ENCODE peak calls at places on chromosomes 1 and 21, in ten cellular contexts. G is transverse colon, U is spleen, R is K562, L is H1, Z is suprapubic skin, C is breast epithelium, D is GM23338, H is prostate gland, Q is Panc1. T is an unnamed sample. For H3K4me1, the result is how much of the 10 kb centered on the place peaks cover.

GRCh38 chr21:36073181-36073580 is 3.4 kb downstream of the CBR1 start:
- DNase-seq in G (no peak), U (no peak), R (no peak), L (no peak), Z (no peak), C (no peak), D (no peak), H (peak), Q (no peak), T (no peak)

GRCh38 chr1:89721351-89721750 is 88.4 kb downstream of the LRRC8C start:
- DNase-seq in G (no peak), U (no peak), R (no peak), L (no peak), Z (no peak), C (no peak), D (no peak), H (no peak), Q (no peak), T (no peak)

GRCh38 chr1:221824025-221824424 is 82.1 kb upstream of the DUSP10 start:
- DNase-seq in G (no peak), U (no peak), R (no peak), L (no peak), Z (no peak), C (no peak), D (no peak), H (no peak), Q (no peak), T (no peak)

GRCh38 chr1:113812661-113813135 is 422 bp upstream of the RSBN1 start:
- DNase-seq in G (no peak), U (peak), R (peak), L (no peak), Z (no peak), C (no peak), D (peak), H (no peak), Q (no peak), T (no peak)

GRCh38 chr1:99490031-99490430 is 155.9 kb upstream of the PALMD start:
- DNase-seq in G (no peak), U (no peak), R (no peak), L (no peak), Z (no peak), C (no peak), D (no peak), H (no peak), Q (no peak), T (no peak)

GRCh38 chr1:15799928-15800835 is 7.3 kb downstream of the UQCRHL start:
- DNase-seq in G (peak), U (no peak), R (peak), L (peak), Z (peak), C (peak), D (peak), H (peak), Q (peak), T (peak)

GRCh38 chr21:14548751-14549150 is 2.6 kb upstream of the SAMSN1 start:
- DNase-seq in G (no peak), U (no peak), R (no peak), L (no peak), Z (no peak), C (no peak), D (no peak), H (no peak), Q (no peak), T (no peak)

GRCh38 chr1:106768501-106768900 is 288.0 kb upstream of the PRMT6 start:
- DNase-seq in G (no peak), U (no peak), R (no peak), L (no peak), Z (no peak), C (no peak), D (no peak), H (no peak), Q (no peak), T (no peak)

GRCh38 chr21:33230518-33231324 is 983 bp downstream of the IFNAR2 start:
- DNase-seq in G (peak), U (peak), R (peak), L (no peak), Z (peak), C (peak), D (peak), H (peak), Q (no peak), T (peak)

GRCh38 chr1:215007880-215008279 is 74.7 kb upstream of the KCNK2 start:
- DNase-seq in G (no peak), U (no peak), R (no peak), L (no peak), Z (no peak), C (no peak), D (no peak), H (no peak), Q (no peak), T (no peak)

GRCh38 chr1:27517907-27518718 is 28.1 kb upstream of the WASF2 start:
- DNase-seq in G (peak), U (no peak), R (peak), L (no peak), Z (no peak), C (no peak), D (no peak), H (no peak), Q (no peak), T (no peak)

GRCh38 chr21:35737899-35738341 is 322.4 kb downstream of the SETD4 start:
- DNase-seq in G (no peak), U (no peak), R (no peak), L (no peak), Z (no peak), C (no peak), D (no peak), H (no peak), Q (no peak), T (peak)

GRCh38 chr1:29521846-29522580 is 285.7 kb downstream of the PTPRU start:
- DNase-seq in G (no peak), U (peak), R (no peak), L (peak), Z (peak), C (no peak), D (no peak), H (no peak), Q (no peak), T (peak)

GRCh38 chr21:29376556-29376955 is 77.8 kb downstream of the BACH1 start:
- DNase-seq in G (peak), U (peak), R (peak), L (peak), Z (no peak), C (no peak), D (peak), H (no peak), Q (no peak), T (peak)

GRCh38 chr1:201535046-201535777 is 3.7 kb upstream of the NAV1 start:
- DNase-seq in G (no peak), U (no peak), R (no peak), L (no peak), Z (no peak), C (no peak), D (no peak), H (no peak), Q (no peak), T (no peak)
- TF ChIP-seq POLR2AphosphoS5 in G (peak), U (no peak), R (no peak), L (no peak), Z (no peak), C (no peak), D (no peak), H (peak), Q (no peak), T (peak)

GRCh38 chr1:94884101-94884875 is 42.6 kb downstream of the CNN3 start:
- DNase-seq in G (no peak), U (no peak), R (no peak), L (peak), Z (no peak), C (peak), D (peak), H (peak), Q (no peak), T (no peak)
- H3K4me3 ChIP-seq in G (no peak), U (no peak), R (no peak), L (no peak), Z (no peak), C (peak), D (no peak), H (no peak), Q (no peak), T (no peak)

GRCh38 chr21:38308010-38308784 is 51.4 kb downstream of the KCNJ15 start:
- DNase-seq in G (no peak), U (no peak), R (no peak), L (no peak), Z (peak), C (no peak), D (no peak), H (no peak), Q (no peak), T (no peak)
- H3K4me1 ChIP-seq in G (under half), U (under half), R (under half), L (under half), Z (under half), C (under half), D (under half), H (under half), Q (under half), T (under half)

GRCh38 chr1:93701619-93702018 is 20.0 kb upstream of the BCAR3 start:
- DNase-seq in G (no peak), U (no peak), R (no peak), L (no peak), Z (no peak), C (peak), D (no peak), H (peak), Q (peak), T (peak)
- TF ChIP-seq POLR2AphosphoS5 in G (no peak), U (no peak), R (no peak), L (no peak), Z (no peak), C (no peak), D (no peak), H (peak), Q (no peak), T (no peak)

DNA sequence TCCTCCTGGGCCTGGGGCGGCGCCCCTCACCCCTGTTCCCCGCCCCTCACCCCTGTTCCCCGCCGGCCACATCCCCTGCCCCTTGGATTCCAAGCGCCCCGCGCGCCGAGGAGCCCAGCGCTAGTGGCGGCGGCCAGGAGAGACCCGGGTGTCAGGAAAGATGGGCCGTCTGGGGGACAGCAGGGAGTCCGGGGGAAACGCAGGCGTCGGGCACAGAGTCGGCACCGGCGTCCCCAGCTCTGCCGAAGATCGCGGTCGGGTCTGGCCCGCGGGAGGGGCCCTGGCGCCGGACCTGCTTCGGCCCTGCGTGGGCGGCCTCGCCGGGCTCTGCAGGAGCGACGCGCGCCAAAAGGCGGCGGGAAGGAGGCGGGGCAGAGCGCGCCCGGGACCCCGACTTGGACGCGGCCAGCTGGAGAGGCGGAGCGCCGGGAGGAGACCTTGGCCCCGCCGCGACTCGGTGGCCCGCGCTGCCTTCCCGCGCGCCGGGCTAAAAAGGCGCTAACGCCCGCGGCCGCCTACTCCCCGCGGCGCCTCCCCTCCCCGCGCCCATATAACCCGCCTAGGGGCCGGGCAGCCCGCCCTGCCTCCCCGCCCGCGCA is at the start of gene TP73:
- DNase-seq in G (no peak), U (peak), R (peak), L (peak), Z (peak), C (no peak), D (peak), H (no peak), Q (no peak), T (no peak)
- H3K4me3 ChIP-seq in G (peak), U (peak), R (peak), L (peak), Z (peak), C (peak), D (peak), H (peak), Q (peak), T (no peak)

GRCh38 chr21:42191064-42191463 is 27.9 kb upstream of the ABCG1 start:
- DNase-seq in G (no peak), U (no peak), R (no peak), L (no peak), Z (no peak), C (peak), D (no peak), H (no peak), Q (no peak), T (no peak)
- H3K4me1 ChIP-seq in G (under half), U (half or more), R (under half), L (under half), Z (under half), C (under half), D (under half), H (under half), Q (under half), T (under half)

GRCh38 chr1:65911679-65912078 is 119.0 kb downstream of the PDE4B start:
- DNase-seq in G (no peak), U (no peak), R (no peak), L (no peak), Z (no peak), C (no peak), D (peak), H (no peak), Q (no peak), T (no peak)

GRCh38 chr1:65904681-65905083 is 112.0 kb downstream of the PDE4B start:
- DNase-seq in G (no peak), U (no peak), R (peak), L (no peak), Z (no peak), C (no peak), D (no peak), H (no peak), Q (no peak), T (no peak)

GRCh38 chr1:65910432-65910831 is 117.7 kb downstream of the PDE4B start:
- DNase-seq in G (no peak), U (no peak), R (no peak), L (no peak), Z (no peak), C (no peak), D (peak), H (no peak), Q (no peak), T (no peak)
- TF ChIP-seq POLR2AphosphoS5 in G (no peak), U (no peak), R (no peak), L (no peak), Z (no peak), C (no peak), D (no peak), H (no peak), Q (no peak), T (no peak)

GRCh38 chr1:21670059-21670881 is 1.1 kb upstream of the RAP1GAP start:
- DNase-seq in G (no peak), U (no peak), R (no peak), L (no peak), Z (no peak), C (no peak), D (peak), H (no peak), Q (no peak), T (peak)

GRCh38 chr1:21669287-21670058 is at the start of gene RAP1GAP:
- DNase-seq in G (peak), U (peak), R (peak), L (no peak), Z (no peak), C (no peak), D (peak), H (peak), Q (no peak), T (peak)

GRCh38 chr1:21667348-21668231 is 1.6 kb downstream of the RAP1GAP start:
- DNase-seq in G (no peak), U (no peak), R (no peak), L (no peak), Z (peak), C (no peak), D (no peak), H (no peak), Q (no peak), T (peak)

GRCh38 chr1:21668232-21669032 is 725 bp downstream of the RAP1GAP start:
- DNase-seq in G (no peak), U (peak), R (peak), L (no peak), Z (no peak), C (no peak), D (peak), H (no peak), Q (no peak), T (peak)

GRCh38 chr1:21669033-21669286 is 197 bp downstream of the RAP1GAP start:
- DNase-seq in G (no peak), U (peak), R (no peak), L (no peak), Z (no peak), C (no peak), D (no peak), H (no peak), Q (no peak), T (no peak)
- H3K4me3 ChIP-seq in G (peak), U (peak), R (peak), L (peak), Z (peak), C (peak), D (peak), H (peak), Q (peak), T (no peak)

GRCh38 chr1:230153655-230154296 is 86.7 kb downstream of the GALNT2 start:
- DNase-seq in G (no peak), U (no peak), R (no peak), L (no peak), Z (no peak), C (no peak), D (no peak), H (no peak), Q (no peak), T (peak)

GRCh38 chr1:230155021-230155420 is 88.0 kb downstream of the GALNT2 start:
- DNase-seq in G (no peak), U (no peak), R (no peak), L (no peak), Z (no peak), C (no peak), D (no peak), H (no peak), Q (no peak), T (no peak)

GRCh38 chr1:230157409-230158390 is 90.7 kb downstream of the GALNT2 start:
- DNase-seq in G (no peak), U (no peak), R (no peak), L (no peak), Z (peak), C (no peak), D (no peak), H (no peak), Q (no peak), T (peak)

GRCh38 chr1:230156536-230156935 is 89.5 kb downstream of the GALNT2 start:
- DNase-seq in G (no peak), U (no peak), R (no peak), L (no peak), Z (no peak), C (no peak), D (no peak), H (no peak), Q (no peak), T (no peak)

GRCh38 chr1:230156068-230156467 is 89.0 kb downstream of the GALNT2 start:
- DNase-seq in G (no peak), U (no peak), R (no peak), L (no peak), Z (no peak), C (no peak), D (no peak), H (no peak), Q (no peak), T (peak)
- H3K4me1 ChIP-seq in G (under half), U (under half), R (half or more), L (under half), Z (under half), C (under half), D (under half), H (under half), Q (under half), T (under half)